ENCODE peak calls at places on chromosomes 4 and X, in eight cellular contexts. D is left ventricle myocardium inferior, O is lung, H is ovary, R is GM23248, M is brain microvascular endothelial cell, T is epithelial cell of prostate, F is Panc1. U is an unnamed sample.

GRCh38 chrX:110512341-110512740 is 153.7 kb downstream of the RTL9 start:
- DNase-seq in D (no peak), O (no peak), H (no peak), R (no peak), M (no peak), T (no peak), F (no peak), U (no peak)

GRCh38 chrX:34918856-34919255 is 23.7 kb upstream of the FAM47B start:
- DNase-seq in D (no peak), O (no peak), H (no peak), R (peak; percentile 63), M (peak; percentile 69), T (no peak), F (no peak), U (no peak)

GRCh38 chrX:38249965-38250364 is 29.3 kb upstream of the SRPX start:
- DNase-seq in D (no peak), O (no peak), H (no peak), R (no peak), M (peak; percentile 10), T (no peak), F (no peak), U (no peak)

GRCh38 chr4:132592340-132592739 is 556.8 kb upstream of the PCDH10 start:
- DNase-seq in D (no peak), O (no peak), H (no peak), R (no peak), M (no peak), T (no peak), F (no peak), U (no peak)

GRCh38 chr4:24007740-24008348 is 118.0 kb upstream of the PPARGC1A start:
- DNase-seq in D (no peak), O (no peak), H (no peak), R (no peak), M (no peak), T (no peak), F (no peak), U (no peak)

GRCh38 chr4:127055349-127055748 is 577.4 kb upstream of the INTU start:
- DNase-seq in D (no peak), O (no peak), H (no peak), R (peak; percentile 6), M (no peak), T (no peak), F (no peak), U (no peak)

GRCh38 chrX:41733939-41734338 is 10.0 kb downstream of the GPR82 start:
- DNase-seq in D (no peak), O (no peak), H (no peak), R (no peak), M (no peak), T (no peak), F (no peak), U (no peak)

GRCh38 chr4:138507527-138507926 is 265.4 kb upstream of the SLC7A11 start:
- DNase-seq in D (no peak), O (no peak), H (no peak), R (peak; percentile 39), M (peak; percentile 49), T (no peak), F (no peak), U (no peak)

GRCh38 chr4:80305466-80305865 is 30.1 kb upstream of the CFAP299 start:
- DNase-seq in D (no peak), O (no peak), H (no peak), R (peak; percentile 91), M (peak; percentile 45), T (no peak), F (no peak), U (no peak)

GRCh38 chrX:51395807-51396728 is 63.4 kb downstream of the NUDT10 start:
- DNase-seq in D (no peak), O (no peak), H (peak; percentile 62), R (peak; percentile 12), M (no peak), T (no peak), F (no peak), U (peak; percentile 34)

GRCh38 chr4:33133723-33134122 is 2413.6 kb downstream of the PCDH7 start:
- DNase-seq in D (no peak), O (no peak), H (no peak), R (no peak), M (no peak), T (no peak), F (no peak), U (no peak)

GRCh38 chr4:174523003-174523693 is 860 bp upstream of the HPGD start:
- DNase-seq in D (no peak), O (no peak), H (no peak), R (peak; percentile 50), M (no peak), T (no peak), F (no peak), U (peak; percentile 26)

GRCh38 chr4:8328456-8328855 is 58.9 kb downstream of the HTRA3 start:
- DNase-seq in D (no peak), O (no peak), H (peak; percentile 16), R (no peak), M (no peak), T (no peak), F (no peak), U (peak; percentile 6)

GRCh38 chr4:146032234-146032860 is 93.7 kb upstream of the ZNF827 start:
- DNase-seq in D (no peak), O (no peak), H (no peak), R (no peak), M (no peak), T (no peak), F (no peak), U (no peak)

GRCh38 chr4:86033171-86033570 is 326.7 kb downstream of the MAPK10 start:
- DNase-seq in D (peak; percentile 36), O (peak; percentile 39), H (peak; percentile 59), R (peak; percentile 79), M (peak; percentile 50), T (peak; percentile 12), F (no peak), U (peak; percentile 59)

GRCh38 chr4:1305781-1306455 is 16.2 kb downstream of the MAEA start:
- DNase-seq in D (no peak), O (no peak), H (no peak), R (no peak), M (no peak), T (no peak), F (no peak), U (no peak)

DNA sequence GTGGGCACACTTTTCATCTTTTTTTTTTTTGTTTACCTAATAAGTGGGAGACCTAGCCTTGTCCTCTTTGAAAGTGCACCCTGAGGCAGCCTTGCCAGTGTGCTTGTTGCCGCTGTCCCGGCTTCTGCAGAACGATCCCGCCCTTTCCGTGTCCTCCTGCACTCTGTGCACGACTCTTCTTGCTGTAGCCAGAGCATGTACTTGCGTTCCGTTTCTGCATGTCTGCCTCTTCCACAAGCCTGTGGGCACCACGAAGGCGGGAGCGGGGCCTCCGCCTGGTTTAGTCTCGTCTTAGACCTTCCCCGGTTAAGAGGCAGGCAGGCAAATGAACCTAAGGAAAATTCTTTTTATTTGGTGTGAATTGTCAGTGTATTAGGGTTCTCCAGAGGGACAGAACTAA is 32.6 kb upstream of the TBC1D14 start:
- DNase-seq in D (no peak), O (no peak), H (no peak), R (peak; percentile 30), M (no peak), T (no peak), F (no peak), U (no peak)
- H3K27ac ChIP-seq in D (no peak overlapping the region), O (peak overlapping the region; percentile 53), H (no peak overlapping the region), R (peak overlapping the region; percentile 62), M (no peak overlapping the region), T (no peak overlapping the region), F (no peak overlapping the region), U (no peak overlapping the region)

GRCh38 chr4:105599475-105599874 is 47.1 kb downstream of the ARHGEF38 start:
- DNase-seq in D (no peak), O (no peak), H (no peak), R (no peak), M (no peak), T (no peak), F (no peak), U (no peak)

GRCh38 chr4:105598787-105599186 is 46.4 kb downstream of the ARHGEF38 start:
- DNase-seq in D (no peak), O (no peak), H (no peak), R (peak; percentile 3), M (no peak), T (no peak), F (no peak), U (no peak)

GRCh38 chr4:105596676-105597075 is 44.3 kb downstream of the ARHGEF38 start:
- DNase-seq in D (no peak), O (no peak), H (no peak), R (no peak), M (no peak), T (no peak), F (no peak), U (no peak)

GRCh38 chr4:105598044-105598443 is 45.6 kb downstream of the ARHGEF38 start:
- DNase-seq in D (no peak), O (no peak), H (no peak), R (no peak), M (no peak), T (no peak), F (no peak), U (no peak)

GRCh38 chr4:105594094-105595010 is 41.9 kb downstream of the ARHGEF38 start:
- DNase-seq in D (no peak), O (no peak), H (no peak), R (no peak), M (no peak), T (no peak), F (no peak), U (no peak)
- H3K27ac ChIP-seq in D (no peak overlapping the region), O (no peak overlapping the region), H (no peak overlapping the region), R (no peak overlapping the region), M (no peak overlapping the region), T (peak overlapping the region; percentile 3), F (no peak overlapping the region), U (no peak overlapping the region)

DNA sequence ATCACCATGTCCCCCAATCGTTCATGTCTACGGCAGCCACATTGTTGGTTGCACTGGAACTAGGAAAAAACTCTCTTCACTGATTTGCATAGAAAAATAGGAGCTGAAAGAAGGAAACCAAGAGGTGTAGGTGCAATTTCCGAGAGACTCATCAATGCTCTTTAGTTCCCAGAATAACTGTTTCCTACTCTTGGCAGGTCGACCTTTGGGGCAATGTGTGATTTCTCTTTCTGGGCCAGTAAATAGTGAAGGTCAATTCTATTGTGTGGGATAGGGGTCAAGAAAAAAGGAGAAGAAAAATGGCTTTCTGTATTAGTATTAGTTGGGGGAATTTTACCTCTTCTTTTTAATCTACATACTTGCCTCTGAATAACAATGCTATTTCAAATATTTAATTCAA is 55.9 kb upstream of the PDE5A start:
- DNase-seq in D (no peak), O (no peak), H (no peak), R (no peak), M (no peak), T (no peak), F (no peak), U (no peak)
- H3K27ac ChIP-seq in D (peak overlapping the region; percentile 50), O (no peak overlapping the region), H (no peak overlapping the region), R (no peak overlapping the region), M (no peak overlapping the region), T (no peak overlapping the region), F (peak overlapping the region; percentile 97), U (no peak overlapping the region)

DNA sequence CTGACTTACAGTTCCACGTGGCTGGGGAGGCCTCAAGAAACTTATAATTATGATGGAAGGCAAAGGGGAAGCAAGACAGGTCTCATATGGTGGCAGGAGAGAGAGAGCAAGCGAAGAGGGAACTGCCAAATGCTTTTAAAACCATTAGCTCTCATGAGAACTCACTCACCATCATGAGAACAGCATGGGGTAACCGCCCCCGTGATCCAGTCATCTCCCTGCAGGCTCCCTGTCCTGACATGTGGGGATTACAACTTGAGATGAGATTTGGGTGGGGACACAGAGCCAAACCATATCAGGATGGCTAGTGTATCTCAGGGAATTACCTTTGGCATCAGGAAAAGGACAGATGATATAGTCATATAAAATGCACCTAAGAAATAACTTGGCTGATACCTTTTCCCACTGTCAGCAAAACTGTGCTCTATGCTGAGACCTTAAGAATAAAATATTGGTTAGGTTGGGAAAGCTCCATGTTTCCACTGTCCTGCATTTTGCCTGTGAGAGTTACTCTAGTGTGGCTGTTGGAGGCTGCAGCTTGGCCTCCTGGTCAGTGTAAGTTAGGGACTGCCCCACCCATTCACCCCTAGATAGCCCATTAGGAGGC is 110.3 kb downstream of the UCHL1 start:
- DNase-seq in D (no peak), O (no peak), H (no peak), R (no peak), M (no peak), T (no peak), F (no peak), U (no peak)
- H3K27ac ChIP-seq in D (no peak overlapping the region), O (no peak overlapping the region), H (no peak overlapping the region), R (no peak overlapping the region), M (no peak overlapping the region), T (no peak overlapping the region), F (no peak overlapping the region), U (no peak overlapping the region)